ENCODE peak calls at places on chromosome 21, in five cellular contexts. O, C, H, G and U are unnamed samples.
A peak's percentile ranks its signal among the peaks of the same experiment; 100 is the strongest.

GRCh38 chr21:32626633-32627196 is 14.5 kb upstream of the CFAP298 start:
- DNase-seq in O (no peak), C (no peak), H (no peak), G (no peak), U (no peak)

GRCh38 chr21:36584980-36585940 is 105.3 kb upstream of the CLDN14 start:
- DNase-seq in O (no peak), C (peak; percentile 80), H (no peak), G (no peak), U (no peak)

GRCh38 chr21:42721341-42721824 is 68.0 kb downstream of the PDE9A start:
- DNase-seq in O (peak; percentile 79), C (no peak), H (no peak), G (no peak), U (no peak)

GRCh38 chr21:41207401-41208388 is 39.7 kb downstream of the BACE2 start:
- DNase-seq in O (peak; percentile 78), C (no peak), H (no peak), G (peak; percentile 33), U (no peak)

GRCh38 chr21:39347537-39347936 is 1.4 kb downstream of the HMGN1 start:
- DNase-seq in O (no peak), C (no peak), H (no peak), G (no peak), U (no peak)

GRCh38 chr21:32083175-32083574 is 195.7 kb downstream of the MIS18A start:
- DNase-seq in O (no peak), C (no peak), H (peak; percentile 45), G (no peak), U (peak; percentile 67)

GRCh38 chr21:46626536-46627302 is 8.8 kb upstream of the PRMT2 start:
- DNase-seq in O (no peak), C (no peak), H (no peak), G (no peak), U (no peak)

GRCh38 chr21:39232926-39233325 is 49.7 kb upstream of the PSMG1 start:
- DNase-seq in O (no peak), C (peak; percentile 10), H (no peak), G (no peak), U (no peak)

GRCh38 chr21:32484706-32485380 is 72.3 kb downstream of the EVA1C start:
- DNase-seq in O (peak; percentile 85), C (no peak), H (no peak), G (peak; percentile 60), U (no peak)

GRCh38 chr21:17590443-17590842 is 22.3 kb downstream of the BTG3 start:
- DNase-seq in O (no peak), C (no peak), H (no peak), G (no peak), U (no peak)

GRCh38 chr21:46191257-46191685 is 7.0 kb upstream of the SPATC1L start:
- DNase-seq in O (no peak), C (no peak), H (no peak), G (no peak), U (no peak)

GRCh38 chr21:46423546-46424061 is 35.1 kb upstream of the DIP2A start:
- DNase-seq in O (no peak), C (no peak), H (no peak), G (no peak), U (no peak)

GRCh38 chr21:42161957-42162681 is 56.8 kb upstream of the ABCG1 start:
- DNase-seq in O (no peak), C (no peak), H (no peak), G (no peak), U (no peak)

GRCh38 chr21:41683815-41684214 is 83.0 kb downstream of the RIPK4 start:
- DNase-seq in O (no peak), C (no peak), H (no peak), G (no peak), U (no peak)

GRCh38 chr21:20698585-20698984 is 299.6 kb upstream of the NCAM2 start:
- DNase-seq in O (no peak), C (no peak), H (no peak), G (no peak), U (no peak)

GRCh38 chr21:32819702-32820101 is 48.1 kb upstream of the PAXBP1 start:
- DNase-seq in O (no peak), C (no peak), H (no peak), G (no peak), U (no peak)

GRCh38 chr21:39313042-39313456 is 383 bp downstream of the BRWD1 start:
- DNase-seq in O (peak; percentile 34), C (no peak), H (no peak), G (no peak), U (no peak)

GRCh38 chr21:44618909-44619308 is 7.0 kb downstream of the KRTAP10-8 start:
- DNase-seq in O (no peak), C (peak; percentile 29), H (no peak), G (no peak), U (no peak)

GRCh38 chr21:41877901-41878830 is 978 bp downstream of the PRDM15 start:
- DNase-seq in O (no peak), C (peak; percentile 45), H (no peak), G (no peak), U (peak; percentile 24)

GRCh38 chr21:46214478-46215340 is 13.9 kb downstream of the LSS start:
- DNase-seq in O (no peak), C (no peak), H (no peak), G (no peak), U (no peak)

GRCh38 chr21:25115021-25115420 is 492.3 kb downstream of the MRPL39 start:
- DNase-seq in O (no peak), C (no peak), H (no peak), G (no peak), U (no peak)

GRCh38 chr21:29654203-29654602 is 285.6 kb downstream of the GRIK1 start:
- DNase-seq in O (no peak), C (no peak), H (no peak), G (no peak), U (no peak)

GRCh38 chr21:35940074-35940927 is 120.0 kb downstream of the SETD4 start:
- DNase-seq in O (peak; percentile 27), C (peak; percentile 87), H (no peak), G (peak; percentile 32), U (no peak)

GRCh38 chr21:34900376-34900775 is 148.7 kb downstream of the RUNX1 start:
- DNase-seq in O (no peak), C (no peak), H (no peak), G (no peak), U (no peak)

GRCh38 chr21:35465750-35466149 is 416.6 kb upstream of the RUNX1 start:
- DNase-seq in O (no peak), C (no peak), H (no peak), G (no peak), U (no peak)

GRCh38 chr21:44686000-44686781 is 4.2 kb upstream of the KRTAP12-1 start:
- DNase-seq in O (no peak), C (no peak), H (no peak), G (no peak), U (no peak)